ENCODE peak calls at places on chromosomes 7 and 10, in ten cellular contexts. K, Y, S, Q, M, D, L, E, R and B are unnamed samples.
A peak's percentile ranks its signal among the peaks of the same experiment; 100 is the strongest.

GRCh38 chr7:156927571-156928405 is 21.7 kb upstream of the NOM1 start:
- DNase-seq in K (no peak), Y (no peak), S (no peak), Q (no peak), M (no peak), D (no peak), L (no peak), E (no peak), R (no peak), B (no peak)

GRCh38 chr7:105473163-105473562 is 48.9 kb downstream of the PUS7 start:
- DNase-seq in K (no peak), Y (no peak), S (peak; percentile 36), Q (peak; percentile 91), M (no peak), D (peak; percentile 33), L (no peak), E (no peak), R (no peak), B (no peak)

GRCh38 chr7:99372275-99373085 is 2.0 kb upstream of the ARPC1B start:
- DNase-seq in K (no peak), Y (peak; percentile 85), S (no peak), Q (peak; percentile 47), M (peak; percentile 57), D (no peak), L (peak; percentile 67), E (no peak), R (peak; percentile 74), B (no peak)

GRCh38 chr7:24750441-24751055 is 6.7 kb downstream of the GSDME start:
- DNase-seq in K (no peak), Y (no peak), S (no peak), Q (peak; percentile 33), M (no peak), D (no peak), L (no peak), E (no peak), R (no peak), B (no peak)

GRCh38 chr7:44287488-44288380 is 37.7 kb downstream of the CAMK2B start:
- DNase-seq in K (peak; percentile 7), Y (peak; percentile 13), S (no peak), Q (no peak), M (peak; percentile 2), D (no peak), L (no peak), E (no peak), R (peak; percentile 2), B (peak; percentile 10)

GRCh38 chr10:78925800-78926319 is 142.9 kb upstream of the ZMIZ1 start:
- DNase-seq in K (no peak), Y (no peak), S (no peak), Q (peak; percentile 98), M (no peak), D (no peak), L (no peak), E (no peak), R (no peak), B (no peak)

GRCh38 chr7:17706734-17707133 is 233.6 kb downstream of the SNX13 start:
- DNase-seq in K (peak; percentile 23), Y (peak; percentile 38), S (peak; percentile 78), Q (peak; percentile 72), M (peak; percentile 16), D (peak; percentile 81), L (peak; percentile 11), E (peak; percentile 38), R (peak; percentile 38), B (peak; percentile 59)

GRCh38 chr7:22184549-22185199 is 172.3 kb downstream of the RAPGEF5 start:
- DNase-seq in K (no peak), Y (no peak), S (no peak), Q (no peak), M (no peak), D (peak; percentile 84), L (no peak), E (no peak), R (no peak), B (no peak)

GRCh38 chr10:58579011-58579655 is 66.5 kb downstream of the BICC1 start:
- DNase-seq in K (no peak), Y (no peak), S (no peak), Q (no peak), M (no peak), D (peak; percentile 37), L (no peak), E (no peak), R (no peak), B (no peak)

GRCh38 chr7:129375221-129375938 is 58.9 kb upstream of the STRIP2 start:
- DNase-seq in K (no peak), Y (no peak), S (no peak), Q (no peak), M (no peak), D (no peak), L (no peak), E (no peak), R (no peak), B (no peak)

GRCh38 chr10:73931767-73932624 is 21.1 kb downstream of the PLAU start:
- DNase-seq in K (no peak), Y (peak; percentile 81), S (no peak), Q (no peak), M (no peak), D (peak; percentile 96), L (peak; percentile 45), E (peak; percentile 56), R (peak; percentile 84), B (no peak)

GRCh38 chr10:91088300-91089140 is 131.9 kb upstream of the PCGF5 start:
- DNase-seq in K (no peak), Y (no peak), S (peak; percentile 14), Q (peak; percentile 15), M (no peak), D (peak; percentile 49), L (no peak), E (no peak), R (no peak), B (no peak)

GRCh38 chr10:51629969-51630617 is 69.3 kb downstream of the CSTF2T start:
- DNase-seq in K (peak; percentile 20), Y (no peak), S (no peak), Q (peak; percentile 75), M (no peak), D (no peak), L (no peak), E (no peak), R (no peak), B (no peak)

GRCh38 chr10:61589547-61590243 is 73.0 kb upstream of the CABCOCO1 start:
- DNase-seq in K (no peak), Y (no peak), S (no peak), Q (peak; percentile 35), M (no peak), D (no peak), L (no peak), E (no peak), R (no peak), B (no peak)

GRCh38 chr7:130877236-130877635 is 143.2 kb upstream of the KLF14 start:
- DNase-seq in K (no peak), Y (no peak), S (no peak), Q (peak; percentile 9), M (no peak), D (no peak), L (no peak), E (no peak), R (no peak), B (no peak)
- H3K36me3 ChIP-seq in K (no peaks in the 10 kb centered on the region), Y (peaks cover 18% of the 10 kb centered on the region), S (peaks cover 71% of the 10 kb centered on the region), Q (peaks cover 67% of the 10 kb centered on the region), M (peaks cover 30% of the 10 kb centered on the region), D (no peaks in the 10 kb centered on the region), L (peaks cover 19% of the 10 kb centered on the region), E (peaks cover 4% of the 10 kb centered on the region), R (peaks cover 2% of the 10 kb centered on the region), B (peaks cover 3% of the 10 kb centered on the region)

GRCh38 chr7:30047124-30047523 is 18.9 kb downstream of the PLEKHA8 start:
- DNase-seq in K (no peak), Y (no peak), S (no peak), Q (no peak), M (no peak), D (no peak), L (no peak), E (no peak), R (peak; percentile 21), B (no peak)

GRCh38 chr7:30053068-30053467 is 24.9 kb downstream of the PLEKHA8 start:
- DNase-seq in K (no peak), Y (no peak), S (no peak), Q (no peak), M (no peak), D (no peak), L (no peak), E (no peak), R (no peak), B (no peak)

GRCh38 chr7:30049173-30049572 is 21.0 kb downstream of the PLEKHA8 start:
- DNase-seq in K (no peak), Y (no peak), S (no peak), Q (no peak), M (no peak), D (no peak), L (no peak), E (no peak), R (no peak), B (no peak)

GRCh38 chr7:30046127-30046774 is 18.0 kb downstream of the PLEKHA8 start:
- DNase-seq in K (no peak), Y (no peak), S (no peak), Q (no peak), M (no peak), D (no peak), L (peak; percentile 52), E (no peak), R (peak; percentile 42), B (no peak)

GRCh38 chr7:30048582-30048981 is 20.4 kb downstream of the PLEKHA8 start:
- DNase-seq in K (no peak), Y (no peak), S (no peak), Q (no peak), M (no peak), D (no peak), L (no peak), E (no peak), R (no peak), B (no peak)
- H3K36me3 ChIP-seq in K (no peaks in the 10 kb centered on the region), Y (peaks cover 2% of the 10 kb centered on the region), S (peaks cover 28% of the 10 kb centered on the region), Q (peaks cover 24% of the 10 kb centered on the region), M (peaks cover 32% of the 10 kb centered on the region), D (no peaks in the 10 kb centered on the region), L (no peaks in the 10 kb centered on the region), E (no peaks in the 10 kb centered on the region), R (no peaks in the 10 kb centered on the region), B (peaks cover 12% of the 10 kb centered on the region)

GRCh38 chr10:43394868-43395267 is 14.1 kb downstream of the HNRNPF start:
- DNase-seq in K (no peak), Y (no peak), S (no peak), Q (no peak), M (no peak), D (no peak), L (no peak), E (no peak), R (no peak), B (no peak)
- H3K36me3 ChIP-seq in K (no peaks in the 10 kb centered on the region), Y (peaks cover 20% of the 10 kb centered on the region), S (peaks cover 63% of the 10 kb centered on the region), Q (peaks cover 36% of the 10 kb centered on the region), M (peaks cover 31% of the 10 kb centered on the region), D (peaks cover 13% of the 10 kb centered on the region), L (peaks cover 39% of the 10 kb centered on the region), E (no peaks in the 10 kb centered on the region), R (peaks cover 20% of the 10 kb centered on the region), B (peaks cover 74% of the 10 kb centered on the region)

DNA sequence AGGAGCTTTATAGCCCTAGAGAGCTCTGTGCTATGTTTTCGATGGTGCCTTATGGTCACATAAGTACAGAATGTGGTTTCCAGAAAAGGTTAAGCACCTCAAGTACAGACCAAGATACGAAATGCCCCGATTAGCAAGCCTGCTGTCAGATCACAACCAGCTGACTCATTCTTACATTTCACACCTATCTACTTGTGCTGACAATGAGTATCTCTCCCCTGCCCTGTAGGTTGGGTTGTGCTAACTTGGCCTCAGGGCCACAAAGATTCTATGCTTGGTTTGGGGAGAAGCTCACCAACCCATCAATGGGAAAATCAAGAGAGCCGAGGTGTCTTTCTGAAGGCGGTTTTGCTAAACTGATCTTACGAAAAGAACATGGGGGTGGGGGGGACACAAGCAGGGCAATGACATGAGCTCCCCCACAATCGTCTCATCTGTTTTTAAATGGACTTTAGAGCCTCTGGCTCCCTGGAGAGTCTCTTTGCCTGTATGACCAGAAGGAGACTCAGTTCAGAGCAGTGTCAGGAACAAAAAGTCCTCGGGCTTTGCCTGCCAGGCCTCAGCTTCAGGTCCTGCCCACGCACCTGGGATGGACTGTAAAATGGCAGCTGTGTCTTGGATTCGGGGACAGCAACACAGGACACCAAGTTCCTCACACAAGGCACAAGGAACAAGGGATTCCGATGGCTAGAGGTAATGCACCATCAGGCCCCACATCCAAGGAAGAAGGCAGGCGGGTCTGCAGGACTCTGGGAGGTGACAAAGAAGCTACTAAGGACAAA is 55.1 kb downstream of the FAM53B start:
- DNase-seq in K (no peak), Y (no peak), S (no peak), Q (no peak), M (no peak), D (peak; percentile 86), L (no peak), E (no peak), R (no peak), B (no peak)
- H3K36me3 ChIP-seq in K (no peaks in the 10 kb centered on the region), Y (no peaks in the 10 kb centered on the region), S (no peaks in the 10 kb centered on the region), Q (peaks cover 13% of the 10 kb centered on the region), M (no peaks in the 10 kb centered on the region), D (peaks cover 3% of the 10 kb centered on the region), L (no peaks in the 10 kb centered on the region), E (no peaks in the 10 kb centered on the region), R (no peaks in the 10 kb centered on the region), B (peaks cover 19% of the 10 kb centered on the region)